ENCODE peak calls at places on chromosomes 12 and 14, in nine cellular contexts. M, X, I, J, B, A, T, D and H are unnamed samples.

GRCh38 chr14:24032727-24033418 is 18.9 kb upstream of the CARMIL3 start:
- DNase-seq in A (no peak), M (no peak), X (peak), D (peak), J (no peak), B (no peak), T (no peak), I (no peak), H (no peak)

GRCh38 chr12:53712059-53712643 is 15.1 kb downstream of the CALCOCO1 start:
- DNase-seq in X (no peak), D (no peak), I (no peak), A (no peak), T (no peak), M (no peak), B (no peak), J (peak), H (no peak)

GRCh38 chr12:109833307-109834189 is at the start of gene TRPV4:
- DNase-seq in T (peak), A (peak), J (no peak), I (no peak), B (no peak), D (peak), M (no peak), X (no peak), H (no peak)

GRCh38 chr14:58455593-58456265 is 28.2 kb downstream of the KIAA0586 start:
- DNase-seq in B (no peak), M (no peak), X (peak), T (no peak), J (no peak), D (peak), A (no peak), I (no peak), H (peak)

GRCh38 chr12:57543666-57544065 is 3.3 kb downstream of the DCTN2 start:
- DNase-seq in I (no peak), D (peak), X (no peak), J (no peak), B (no peak), T (no peak), M (no peak), A (no peak), H (no peak)

GRCh38 chr12:5391638-5392037 is 40.3 kb upstream of the NTF3 start:
- DNase-seq in I (no peak), M (no peak), J (no peak), X (no peak), D (no peak), T (no peak), A (no peak), B (no peak), H (no peak)

GRCh38 chr12:40697566-40698257 is 5.5 kb downstream of the CNTN1 start:
- DNase-seq in D (peak), X (no peak), B (no peak), I (no peak), T (no peak), M (no peak), A (no peak), J (peak), H (no peak)

GRCh38 chr14:91380610-91381371 is 36.8 kb downstream of the CCDC88C start:
- DNase-seq in I (no peak), J (no peak), A (no peak), T (no peak), X (no peak), D (no peak), B (no peak), M (no peak), H (no peak)

GRCh38 chr14:47674546-47675238 is 713 bp downstream of the MDGA2 start:
- DNase-seq in X (no peak), B (no peak), J (peak), I (no peak), M (no peak), T (peak), D (no peak), A (peak), H (no peak)

GRCh38 chr14:89667983-89668382 is 250.9 kb upstream of the FOXN3 start:
- DNase-seq in D (no peak), J (no peak), I (no peak), M (no peak), A (no peak), X (no peak), B (no peak), T (no peak), H (no peak)

GRCh38 chr12:26378721-26379120 is 183.3 kb downstream of the SSPN start:
- DNase-seq in I (no peak), X (no peak), J (no peak), D (no peak), A (no peak), T (no peak), M (no peak), B (no peak), H (no peak)

GRCh38 chr12:52521581-52522266 is 1.5 kb upstream of the KRT5 start:
- DNase-seq in X (no peak), T (no peak), B (no peak), A (peak), D (peak), M (no peak), I (no peak), J (no peak), H (no peak)

GRCh38 chr12:6772331-6772695 is at the start of gene LAG3:
- DNase-seq in X (no peak), A (no peak), B (no peak), J (no peak), I (no peak), D (no peak), T (no peak), M (peak), H (no peak)

GRCh38 chr14:102314242-102315011 is 5.1 kb upstream of the ZNF839 start:
- DNase-seq in A (peak), X (peak), B (peak), J (peak), D (peak), M (peak), I (peak), T (peak), H (peak)

GRCh38 chr14:99467338-99468075 is 13.2 kb downstream of the SETD3 start:
- DNase-seq in M (no peak), B (no peak), A (no peak), J (no peak), T (no peak), D (no peak), I (no peak), X (no peak), H (no peak)

GRCh38 chr14:62694075-62694474 is 351.2 kb downstream of the KCNH5 start:
- DNase-seq in M (no peak), T (no peak), J (no peak), D (no peak), X (no peak), I (no peak), B (no peak), A (no peak), H (no peak)

GRCh38 chr12:49330631-49331359 is 6.2 kb downstream of the C1QL4 start:
- DNase-seq in X (no peak), M (no peak), D (no peak), T (no peak), J (no peak), B (no peak), I (no peak), A (no peak), H (no peak)

GRCh38 chr14:59020382-59020781 is 168.1 kb upstream of the DAAM1 start:
- DNase-seq in I (no peak), A (peak), J (peak), B (no peak), D (peak), M (no peak), T (no peak), X (no peak), H (no peak)

GRCh38 chr12:96141216-96141944 is 52.8 kb upstream of the ELK3 start:
- DNase-seq in I (no peak), B (no peak), X (no peak), T (no peak), D (no peak), A (no peak), M (no peak), J (no peak), H (no peak)

GRCh38 chr12:68884251-68884650 is 48.7 kb downstream of the CPM start:
- DNase-seq in A (no peak), B (no peak), M (no peak), I (no peak), J (no peak), T (no peak), X (no peak), D (no peak), H (no peak)

GRCh38 chr14:99725774-99726537 is 41.9 kb downstream of the CYP46A1 start:
- DNase-seq in T (no peak), J (no peak), A (no peak), D (no peak), I (peak), M (peak), X (no peak), B (no peak), H (no peak)

GRCh38 chr12:65673732-65674131 is 150.6 kb upstream of the HMGA2 start:
- DNase-seq in X (no peak), T (no peak), D (peak), I (no peak), J (no peak), A (no peak), M (no peak), B (no peak), H (no peak)

GRCh38 chr14:99026471-99026870 is 245.5 kb downstream of the BCL11B start:
- DNase-seq in X (no peak), T (no peak), D (peak), A (no peak), I (no peak), B (no peak), J (no peak), M (no peak), H (no peak)

GRCh38 chr12:108457006-108457733 is 57.9 kb upstream of the FICD start:
- DNase-seq in D (peak), A (peak), J (peak), T (peak), I (no peak), M (no peak), B (no peak), X (peak), H (peak)
- H3K27ac ChIP-seq in D (no peak), A (no peak), J (no peak), T (no peak), I (peak), M (no peak), B (no peak), X (no peak), H (no peak)

DNA sequence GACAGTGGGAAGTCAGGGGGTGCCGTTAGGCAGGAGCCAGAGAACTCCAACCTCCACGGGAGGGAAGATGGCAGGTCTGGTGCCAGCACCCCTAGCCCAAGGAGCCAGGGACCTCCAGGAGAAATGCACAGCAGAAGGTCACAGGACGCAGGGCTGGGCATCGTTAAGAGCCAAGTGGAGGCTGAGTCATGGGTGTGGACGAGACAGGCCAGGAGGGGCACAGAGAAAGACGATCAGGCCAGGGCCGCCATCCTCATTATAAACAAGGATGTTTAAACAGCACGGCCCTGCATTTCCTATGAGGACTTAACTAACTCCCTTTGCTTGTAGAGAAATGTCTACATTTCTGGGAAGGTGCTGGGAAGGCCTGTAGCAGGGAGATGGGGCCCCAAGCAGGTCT is 77.9 kb upstream of the FZD10 start:
- DNase-seq in M (no peak), J (no peak), B (no peak), X (no peak), D (no peak), T (no peak), A (no peak), I (no peak), H (no peak)
- H3K27ac ChIP-seq in M (no peak), J (no peak), B (no peak), X (no peak), D (no peak), T (no peak), A (no peak), I (no peak), H (no peak)

GRCh38 chr14:64943556-64943955 is 1.0 kb upstream of the GPX2 start:
- DNase-seq in M (no peak), A (no peak), T (no peak), I (no peak), D (no peak), B (no peak), J (no peak), X (no peak), H (no peak)

GRCh38 chr14:64944861-64945260 is 2.3 kb upstream of the GPX2 start:
- DNase-seq in A (no peak), M (no peak), I (no peak), B (no peak), J (no peak), T (no peak), D (no peak), X (no peak), H (no peak)

GRCh38 chr14:64945431-64945830 is 2.9 kb upstream of the GPX2 start:
- DNase-seq in M (no peak), A (no peak), B (no peak), D (no peak), T (no peak), X (no peak), I (no peak), J (no peak), H (no peak)

GRCh38 chr14:64942531-64943111 is at the start of gene GPX2:
- DNase-seq in J (no peak), A (no peak), D (peak), X (peak), M (no peak), I (no peak), T (no peak), B (no peak), H (no peak)

GRCh38 chr14:64943981-64944520 is 1.5 kb upstream of the GPX2 start:
- DNase-seq in B (no peak), M (no peak), I (no peak), T (no peak), J (no peak), A (no peak), X (no peak), D (no peak), H (no peak)
- H3K27ac ChIP-seq in B (no peak), M (no peak), I (no peak), T (no peak), J (no peak), A (no peak), X (peak), D (no peak), H (no peak)

GRCh38 chr12:59710004-59710628 is 114.3 kb downstream of the SLC16A7 start:
- DNase-seq in D (no peak), J (no peak), M (no peak), T (no peak), A (no peak), X (no peak), I (no peak), B (no peak), H (no peak)

GRCh38 chr12:59708484-59708883 is 112.7 kb downstream of the SLC16A7 start:
- DNase-seq in A (no peak), D (no peak), X (no peak), M (no peak), J (peak), T (peak), B (no peak), I (no peak), H (no peak)

GRCh38 chr12:59715434-59715833 is 119.6 kb downstream of the SLC16A7 start:
- DNase-seq in D (no peak), T (no peak), J (no peak), A (no peak), M (no peak), I (no peak), X (no peak), B (no peak), H (no peak)

GRCh38 chr12:59708059-59708458 is 112.2 kb downstream of the SLC16A7 start:
- DNase-seq in T (no peak), B (no peak), I (no peak), M (no peak), J (no peak), X (no peak), A (no peak), D (peak), H (no peak)

GRCh38 chr12:59710964-59711363 is 115.1 kb downstream of the SLC16A7 start:
- DNase-seq in X (no peak), A (no peak), D (no peak), T (no peak), B (no peak), M (no peak), J (no peak), I (no peak), H (no peak)
- H3K27ac ChIP-seq in X (no peak), A (no peak), D (no peak), T (no peak), B (no peak), M (no peak), J (no peak), I (no peak), H (no peak)